ENCODE peak calls at places on chromosomes 2 and 18, in six cellular contexts. F is neural progenitor cell, V is PC-3, H is tibial artery, A is esophagus squamous epithelium, U is psoas muscle. M is an unnamed sample.

GRCh38 chr2:196967126-196967525 is 40.6 kb upstream of the PGAP1 start:
- DNase-seq in V (no peak), H (no peak), A (no peak), F (peak; percentile 29), U (no peak), M (no peak)

GRCh38 chr18:22141211-22141610 is 28.2 kb upstream of the GATA6 start:
- DNase-seq in U (no peak), F (no peak), A (no peak), H (no peak), V (no peak), M (no peak)

GRCh38 chr2:133734699-133735098 is 166.4 kb upstream of the NCKAP5 start:
- DNase-seq in A (no peak), V (no peak), U (no peak), F (no peak), H (no peak), M (no peak)

GRCh38 chr2:6952116-6952515 is 34.9 kb downstream of the RNF144A start:
- DNase-seq in F (no peak), V (no peak), H (no peak), A (no peak), U (no peak), M (no peak)

GRCh38 chr2:98458207-98458606 is 13.5 kb downstream of the INPP4A start:
- DNase-seq in A (no peak), H (no peak), U (no peak), V (no peak), F (no peak), M (no peak)

GRCh38 chr2:145617906-145618305 is 1098.0 kb upstream of the ZEB2 start:
- DNase-seq in A (no peak), V (peak; percentile 66), U (no peak), H (no peak), F (no peak), M (no peak)

GRCh38 chr18:32724071-32724696 is 48.6 kb downstream of the KLHL14 start:
- DNase-seq in F (no peak), H (no peak), A (no peak), V (no peak), U (no peak), M (no peak)

GRCh38 chr18:73942081-73942625 is 205.5 kb downstream of the FBXO15 start:
- DNase-seq in U (no peak), F (no peak), V (peak; percentile 53), A (no peak), H (no peak), M (no peak)

GRCh38 chr2:85987266-85988178 is 98.7 kb upstream of the ST3GAL5 start:
- DNase-seq in A (no peak), H (no peak), F (no peak), U (no peak), V (no peak), M (no peak)

GRCh38 chr18:62781893-62782292 is 66.6 kb downstream of the PHLPP1 start:
- DNase-seq in V (peak; percentile 85), H (peak; percentile 29), A (no peak), F (no peak), U (peak; percentile 55), M (no peak)

GRCh38 chr2:236971131-236971850 is 114.4 kb upstream of the COPS8 start:
- DNase-seq in F (no peak), A (no peak), V (no peak), H (no peak), U (no peak), M (peak; percentile 81)

GRCh38 chr2:174969091-174969734 is 36.0 kb downstream of the CHN1 start:
- DNase-seq in V (no peak), A (no peak), U (no peak), F (no peak), H (no peak), M (no peak)

GRCh38 chr2:219707496-219708285 is 80.3 kb downstream of the SLC4A3 start:
- DNase-seq in U (no peak), V (peak; percentile 31), H (no peak), F (no peak), A (no peak), M (no peak)

GRCh38 chr2:183010112-183010511 is 28.1 kb downstream of the NCKAP1 start:
- DNase-seq in A (no peak), F (peak; percentile 65), H (no peak), V (peak; percentile 10), U (peak; percentile 55), M (no peak)

GRCh38 chr18:50751490-50751889 is 68.3 kb downstream of the MRO start:
- DNase-seq in H (no peak), U (no peak), V (no peak), F (peak; percentile 43), A (no peak), M (no peak)

GRCh38 chr18:10715791-10716190 is 190.0 kb downstream of the NAPG start:
- DNase-seq in H (no peak), A (no peak), U (no peak), V (peak; percentile 58), F (no peak), M (no peak)

GRCh38 chr18:377088-377487 is 109.2 kb upstream of the THOC1 start:
- DNase-seq in F (no peak), V (no peak), H (no peak), A (no peak), U (no peak), M (no peak)

GRCh38 chr18:35005963-35006577 is 35.1 kb upstream of the MAPRE2 start:
- DNase-seq in H (no peak), V (peak; percentile 65), F (peak; percentile 67), A (no peak), U (no peak), M (no peak)

GRCh38 chr18:48805826-48806535 is 144.8 kb downstream of the SMAD7 start:
- DNase-seq in V (no peak), A (no peak), F (no peak), U (peak; percentile 7), H (peak; percentile 19), M (no peak)

GRCh38 chr2:158904620-158905177 is 63.7 kb upstream of the TANC1 start:
- DNase-seq in V (no peak), A (no peak), H (no peak), U (no peak), F (no peak), M (no peak)

GRCh38 chr2:184793196-184793595 is 194.9 kb downstream of the ZNF804A start:
- DNase-seq in V (no peak), A (no peak), F (no peak), H (no peak), U (no peak), M (no peak)

GRCh38 chr2:32864761-32865160 is 82.0 kb upstream of the LTBP1 start:
- DNase-seq in A (no peak), V (no peak), U (no peak), H (no peak), F (no peak), M (no peak)

GRCh38 chr2:96241901-96242611 is 23.7 kb downstream of the TMEM127 start:
- DNase-seq in U (no peak), A (no peak), V (peak; percentile 67), H (peak; percentile 47), F (no peak), M (peak; percentile 61)

GRCh38 chr2:197307933-197308521 is 2.6 kb downstream of the ANKRD44 start:
- DNase-seq in A (no peak), V (no peak), H (no peak), F (no peak), U (no peak), M (no peak)

GRCh38 chr2:205957452-205958154 is 128.4 kb downstream of the INO80D start:
- DNase-seq in H (no peak), U (no peak), A (no peak), V (no peak), F (no peak), M (no peak)

GRCh38 chr2:28801726-28802125 is 8.9 kb upstream of the SPDYA start:
- DNase-seq in F (no peak), H (no peak), A (no peak), V (peak; percentile 56), U (no peak), M (no peak)

GRCh38 chr2:223247136-223247535 is 195.1 kb downstream of the KCNE4 start:
- DNase-seq in U (no peak), V (peak; percentile 50), H (no peak), A (no peak), F (peak; percentile 19), M (no peak)

GRCh38 chr2:220076734-220077133 is 449.3 kb downstream of the SLC4A3 start:
- DNase-seq in V (peak; percentile 11), A (no peak), U (no peak), H (peak; percentile 60), F (peak; percentile 75), M (no peak)

GRCh38 chr2:47307066-47307465 is 95.9 kb upstream of the MSH2 start:
- DNase-seq in V (no peak), H (no peak), F (no peak), A (no peak), U (no peak), M (no peak)

GRCh38 chr2:242098445-242099128 is 229.1 kb downstream of the RTP5 start:
- DNase-seq in A (no peak), V (no peak), U (no peak), H (no peak), F (no peak), M (no peak)

GRCh38 chr2:128473175-128474013 is 154.7 kb upstream of the HS6ST1 start:
- DNase-seq in U (no peak), F (peak; percentile 7), H (no peak), A (no peak), V (no peak), M (peak; percentile 61)

GRCh38 chr2:235024191-235024611 is 72.4 kb downstream of the SH3BP4 start:
- DNase-seq in U (no peak), F (peak; percentile 16), A (no peak), H (no peak), V (peak; percentile 27), M (no peak)
- H3K4me1 ChIP-seq in U (peaks cover 6% of the 10 kb centered on the region), F (peaks cover 12% of the 10 kb centered on the region), A (peaks cover 56% of the 10 kb centered on the region), H (no peaks in the 10 kb centered on the region), V (peaks cover 83% of the 10 kb centered on the region), M (peaks cover 17% of the 10 kb centered on the region)

GRCh38 chr2:231514951-231515297 is 15.3 kb downstream of the NMUR1 start:
- DNase-seq in F (no peak), A (no peak), H (no peak), V (no peak), U (no peak), M (no peak)
- H3K27ac ChIP-seq in F (no peak overlapping the region), A (peak overlapping the region; percentile 88), H (peak overlapping the region; percentile 88), V (no peak overlapping the region), U (peak overlapping the region; percentile 97), M (peak overlapping the region; percentile 88)

GRCh38 chr18:79787527-79788095 is 10.1 kb upstream of the KCNG2 start:
- DNase-seq in F (no peak), V (no peak), U (no peak), A (no peak), H (no peak), M (no peak)
- H3K4me3 ChIP-seq in F (peak overlapping the region; percentile 40), V (no peak overlapping the region), U (peak overlapping the region; percentile 29), A (no peak overlapping the region), H (peak overlapping the region; percentile 33), M (no peak overlapping the region)

GRCh38 chr2:11830708-11831301 is 84.4 kb downstream of the LPIN1 start:
- DNase-seq in H (no peak), F (no peak), V (no peak), A (no peak), U (no peak), M (no peak)
- H3K4me1 ChIP-seq in H (no peaks in the 10 kb centered on the region), F (peaks cover 17% of the 10 kb centered on the region), V (peaks cover 23% of the 10 kb centered on the region), A (peaks cover 25% of the 10 kb centered on the region), U (peaks cover 21% of the 10 kb centered on the region), M (peaks cover 26% of the 10 kb centered on the region)

GRCh38 chr2:41598161-41598894 is 449.5 kb upstream of the PKDCC start:
- DNase-seq in A (no peak), F (no peak), H (no peak), V (peak; percentile 15), U (no peak), M (no peak)
- H3K27ac ChIP-seq in A (peak overlapping the region; percentile 33), F (no peak overlapping the region), H (peak overlapping the region; percentile 31), V (peak overlapping the region; percentile 18), U (no peak overlapping the region), M (peak overlapping the region; percentile 2)

GRCh38 chr2:165192729-165193128 is 11.1 kb downstream of the SCN3A start:
- DNase-seq in U (no peak), A (no peak), F (no peak), H (no peak), V (no peak), M (no peak)
- H3K4me3 ChIP-seq in U (no peak overlapping the region), A (no peak overlapping the region), F (no peak overlapping the region), H (no peak overlapping the region), V (no peak overlapping the region), M (no peak overlapping the region)